ENCODE peak calls at places on chromosome 1, in ten cellular contexts. Q is neuronal stem cell, U is cardiac muscle cell, G is spleen, V is PC-9, B is aorta, M is left ventricle myocardium inferior, C is left lung, L is uterus, N is IMR-90. Z is an unnamed sample.

GRCh38 chr1:203521812-203522211 is 27.9 kb downstream of the OPTC start:
- DNase-seq in Q (no peak), U (no peak), G (no peak), V (no peak), B (no peak), M (no peak), C (no peak), L (no peak), N (no peak), Z (no peak)

GRCh38 chr1:110113551-110113950 is 1.3 kb downstream of the UBL4B start:
- DNase-seq in Q (no peak), U (no peak), G (no peak), V (peak; percentile 72), B (no peak), M (no peak), C (no peak), L (no peak), N (no peak), Z (no peak)

GRCh38 chr1:198105185-198105584 is 51.6 kb upstream of the NEK7 start:
- DNase-seq in Q (peak; percentile 6), U (no peak), G (no peak), V (no peak), B (no peak), M (no peak), C (no peak), L (no peak), N (no peak), Z (no peak)

GRCh38 chr1:159430985-159431384 is 1.0 kb upstream of the OR10J4 start:
- DNase-seq in Q (no peak), U (no peak), G (no peak), V (no peak), B (no peak), M (no peak), C (no peak), L (no peak), N (no peak), Z (no peak)

GRCh38 chr1:235617808-235618207 is 31.8 kb downstream of the GNG4 start:
- DNase-seq in Q (no peak), U (peak; percentile 65), G (no peak), V (no peak), B (no peak), M (no peak), C (no peak), L (no peak), N (peak; percentile 77), Z (peak; percentile 46)

GRCh38 chr1:27527857-27528700 is 38.1 kb upstream of the WASF2 start:
- DNase-seq in Q (peak; percentile 52), U (peak; percentile 24), G (peak; percentile 86), V (peak; percentile 82), B (peak; percentile 55), M (peak; percentile 57), C (peak; percentile 78), L (peak; percentile 66), N (no peak), Z (no peak)

GRCh38 chr1:13807213-13807612 is 107.2 kb downstream of the PRDM2 start:
- DNase-seq in Q (no peak), U (peak; percentile 25), G (no peak), V (no peak), B (no peak), M (no peak), C (no peak), L (no peak), N (no peak), Z (peak; percentile 57)

GRCh38 chr1:13749543-13750307 is 49.7 kb downstream of the PRDM2 start:
- DNase-seq in Q (peak; percentile 51), U (peak; percentile 61), G (peak; percentile 96), V (no peak), B (peak; percentile 79), M (peak; percentile 70), C (peak; percentile 69), L (peak; percentile 52), N (peak; percentile 36), Z (peak; percentile 44)

GRCh38 chr1:41378222-41378621 is 17.0 kb downstream of the FOXO6 start:
- DNase-seq in Q (no peak), U (no peak), G (no peak), V (no peak), B (no peak), M (no peak), C (no peak), L (no peak), N (no peak), Z (no peak)

GRCh38 chr1:41380979-41381690 is 19.9 kb downstream of the FOXO6 start:
- DNase-seq in Q (no peak), U (peak; percentile 55), G (no peak), V (peak; percentile 79), B (peak; percentile 76), M (peak; percentile 61), C (no peak), L (peak; percentile 80), N (no peak), Z (no peak)

GRCh38 chr1:41378999-41379740 is 17.9 kb downstream of the FOXO6 start:
- DNase-seq in Q (no peak), U (no peak), G (no peak), V (no peak), B (no peak), M (no peak), C (no peak), L (no peak), N (no peak), Z (no peak)

GRCh38 chr1:41380195-41380594 is 19.0 kb downstream of the FOXO6 start:
- DNase-seq in Q (no peak), U (no peak), G (no peak), V (no peak), B (no peak), M (no peak), C (no peak), L (no peak), N (no peak), Z (no peak)

DNA sequence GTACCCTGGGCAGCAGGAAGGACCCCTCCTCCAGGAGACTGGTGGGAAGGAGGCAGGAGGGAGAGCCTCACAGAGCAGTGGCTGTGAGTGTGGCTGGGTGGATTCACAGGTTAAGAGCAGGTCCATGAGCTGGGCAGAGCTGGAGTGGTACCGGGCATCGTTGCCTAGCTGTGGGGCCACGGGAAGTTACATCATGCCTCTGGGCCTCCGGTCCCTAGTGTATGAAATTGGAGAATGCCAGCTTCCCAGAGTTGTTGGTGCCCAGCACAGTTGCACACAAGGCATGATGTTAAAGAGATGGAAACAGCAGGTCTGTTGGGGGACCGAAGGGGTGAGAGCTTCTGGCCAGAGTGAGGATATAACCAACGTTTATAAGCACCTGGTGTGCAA is 18.5 kb downstream of the FOXO6 start:
- DNase-seq in Q (no peak), U (no peak), G (no peak), V (no peak), B (no peak), M (no peak), C (no peak), L (no peak), N (no peak), Z (no peak)
- H3K27me3 ChIP-seq in Q (peaks cover 51% of the 10 kb centered on the region), U (peaks cover 55% of the 10 kb centered on the region), G (peaks cover 22% of the 10 kb centered on the region), V (no peaks in the 10 kb centered on the region), B (no peaks in the 10 kb centered on the region), M (peaks cover 47% of the 10 kb centered on the region), C (no peaks in the 10 kb centered on the region), L (no peaks in the 10 kb centered on the region), N (peaks cover 75% of the 10 kb centered on the region), Z (peaks cover 3% of the 10 kb centered on the region)

GRCh38 chr1:94024109-94024792 is 96.7 kb downstream of the ABCA4 start:
- DNase-seq in Q (no peak), U (no peak), G (no peak), V (no peak), B (no peak), M (no peak), C (no peak), L (no peak), N (no peak), Z (no peak)

GRCh38 chr1:94025383-94026340 is 95.3 kb downstream of the ABCA4 start:
- DNase-seq in Q (peak; percentile 56), U (peak; percentile 87), G (no peak), V (peak; percentile 54), B (no peak), M (no peak), C (no peak), L (peak; percentile 52), N (peak; percentile 79), Z (peak; percentile 64)

GRCh38 chr1:94020764-94021579 is 100.0 kb downstream of the ABCA4 start:
- DNase-seq in Q (no peak), U (peak; percentile 98), G (no peak), V (peak; percentile 83), B (no peak), M (no peak), C (peak; percentile 50), L (no peak), N (peak; percentile 98), Z (peak; percentile 64)

GRCh38 chr1:94019327-94019726 is 101.6 kb downstream of the ABCA4 start:
- DNase-seq in Q (no peak), U (no peak), G (no peak), V (no peak), B (no peak), M (no peak), C (no peak), L (no peak), N (no peak), Z (no peak)

DNA sequence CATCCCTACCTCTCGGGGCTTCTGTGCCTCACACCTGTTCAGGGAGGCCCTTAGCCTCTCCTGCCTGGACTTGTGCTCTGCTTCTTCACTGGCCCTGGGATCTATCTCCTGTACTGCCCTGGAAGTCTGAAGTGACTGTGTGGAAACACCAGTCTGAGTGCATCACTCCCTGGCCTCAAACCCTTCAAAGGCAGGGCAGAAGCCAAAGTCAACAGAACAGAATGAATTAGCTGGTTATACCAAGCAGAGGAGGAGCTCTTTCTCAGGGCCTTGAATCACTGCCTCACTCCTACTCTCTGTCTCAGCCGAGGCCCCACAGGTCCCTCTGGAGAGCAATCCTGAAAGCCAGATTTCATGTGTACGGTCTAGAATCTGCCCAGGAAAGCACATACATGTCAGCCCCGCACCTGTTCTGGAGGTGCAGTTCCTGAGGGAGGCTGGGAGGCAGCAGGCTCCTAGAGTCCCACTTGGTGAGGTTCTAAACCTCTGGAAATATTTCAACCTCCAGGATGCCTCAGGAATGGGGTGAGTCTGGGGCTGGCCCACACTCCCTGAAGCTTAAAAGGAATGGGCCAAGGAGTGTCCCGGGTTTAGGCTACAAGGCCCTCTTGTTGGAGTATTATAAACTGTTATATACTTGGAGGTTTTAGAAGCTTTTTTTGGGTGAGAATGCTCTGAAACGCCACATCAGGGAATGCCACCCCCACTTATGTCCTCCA is 98.3 kb downstream of the ABCA4 start:
- DNase-seq in Q (no peak), U (peak; percentile 94), G (no peak), V (peak; percentile 64), B (peak; percentile 58), M (no peak), C (peak; percentile 67), L (no peak), N (peak; percentile 96), Z (no peak)
- H3K4me3 ChIP-seq in Q (no peak overlapping the region), U (no peak overlapping the region), G (no peak overlapping the region), V (peak overlapping the region; percentile 20), B (no peak overlapping the region), M (no peak overlapping the region), C (no peak overlapping the region), L (no peak overlapping the region), N (no peak overlapping the region), Z (no peak overlapping the region)

GRCh38 chr1:200906491-200906890 is 11.8 kb downstream of the INAVA start:
- DNase-seq in Q (no peak), U (no peak), G (peak; percentile 3), V (no peak), B (no peak), M (no peak), C (no peak), L (no peak), N (no peak), Z (no peak)

GRCh38 chr1:200903793-200904192 is 9.1 kb downstream of the INAVA start:
- DNase-seq in Q (no peak), U (no peak), G (peak; percentile 13), V (no peak), B (peak; percentile 26), M (no peak), C (no peak), L (no peak), N (no peak), Z (no peak)

GRCh38 chr1:200905411-200906052 is 10.8 kb downstream of the INAVA start:
- DNase-seq in Q (no peak), U (no peak), G (peak; percentile 3), V (no peak), B (no peak), M (no peak), C (no peak), L (no peak), N (no peak), Z (peak; percentile 46)

GRCh38 chr1:200901796-200902444 is 7.2 kb downstream of the INAVA start:
- DNase-seq in Q (no peak), U (no peak), G (peak; percentile 27), V (no peak), B (peak; percentile 23), M (no peak), C (no peak), L (no peak), N (no peak), Z (peak; percentile 28)

GRCh38 chr1:200904772-200905171 is 10.1 kb downstream of the INAVA start:
- DNase-seq in Q (no peak), U (no peak), G (no peak), V (no peak), B (no peak), M (no peak), C (no peak), L (no peak), N (no peak), Z (no peak)
- H3K27me3 ChIP-seq in Q (no peaks in the 10 kb centered on the region), U (no peaks in the 10 kb centered on the region), G (no peaks in the 10 kb centered on the region), V (no peaks in the 10 kb centered on the region), B (no peaks in the 10 kb centered on the region), M (peaks cover 33% of the 10 kb centered on the region), C (no peaks in the 10 kb centered on the region), L (no peaks in the 10 kb centered on the region), N (peaks cover 29% of the 10 kb centered on the region), Z (no peaks in the 10 kb centered on the region)

GRCh38 chr1:65526049-65526556 is 105.6 kb downstream of the LEPR start:
- DNase-seq in Q (no peak), U (no peak), G (no peak), V (no peak), B (no peak), M (no peak), C (no peak), L (no peak), N (no peak), Z (no peak)
- H3K4me3 ChIP-seq in Q (peak overlapping the region; percentile 2), U (peak overlapping the region; percentile 39), G (no peak overlapping the region), V (no peak overlapping the region), B (peak overlapping the region; percentile 37), M (peak overlapping the region; percentile 75), C (peak overlapping the region; percentile 38), L (peak overlapping the region; percentile 22), N (no peak overlapping the region), Z (no peak overlapping the region)

Z was measured in SJSA1.